ENCODE peak calls at places on chromosome 13, in five cellular contexts. A, C, E, N and Z are unnamed samples.
A peak's percentile ranks its signal among the peaks of the same experiment; 100 is the strongest.

GRCh38 chr13:77056886-77057285 is 29.9 kb upstream of the FBXL3 start:
- DNase-seq in A (no peak), C (no peak), E (no peak), N (no peak), Z (no peak)

GRCh38 chr13:40895207-40895606 is 105.8 kb downstream of the SLC25A15 start:
- DNase-seq in A (no peak), C (no peak), E (no peak), N (no peak), Z (no peak)

GRCh38 chr13:51997641-51998330 is 13.5 kb downstream of the ATP7B start:
- DNase-seq in A (no peak), C (no peak), E (no peak), N (no peak), Z (no peak)

GRCh38 chr13:112102243-112102642 is 35.3 kb downstream of the SOX1 start:
- DNase-seq in A (no peak), C (no peak), E (no peak), N (no peak), Z (no peak)

GRCh38 chr13:34334984-34335661 is 517.2 kb downstream of the RFC3 start:
- DNase-seq in A (no peak), C (no peak), E (no peak), N (no peak), Z (no peak)

GRCh38 chr13:57787058-57787791 is 155.7 kb downstream of the PCDH17 start:
- DNase-seq in A (no peak), C (no peak), E (no peak), N (no peak), Z (no peak)

GRCh38 chr13:52706074-52706473 is 33.5 kb downstream of the CNMD start:
- DNase-seq in A (no peak), C (no peak), E (no peak), N (no peak), Z (no peak)

GRCh38 chr13:100809856-100810255 is 135.3 kb upstream of the TMTC4 start:
- DNase-seq in A (no peak), C (no peak), E (no peak), N (no peak), Z (no peak)

GRCh38 chr13:28185256-28185655 is 46.9 kb downstream of the PAN3 start:
- DNase-seq in A (no peak), C (no peak), E (no peak), N (no peak), Z (no peak)

GRCh38 chr13:110156186-110157065 is 150.5 kb downstream of the COL4A1 start:
- DNase-seq in A (no peak), C (no peak), E (no peak), N (no peak), Z (no peak)

GRCh38 chr13:27918041-27918917 is 1.5 kb upstream of the PDX1 start:
- DNase-seq in A (no peak), C (no peak), E (no peak), N (peak; percentile 46), Z (no peak)

GRCh38 chr13:43805071-43805468 is 18.3 kb upstream of the ENOX1 start:
- DNase-seq in A (no peak), C (no peak), E (no peak), N (no peak), Z (no peak)

GRCh38 chr13:101917475-101917810 is 465.0 kb downstream of the ITGBL1 start:
- DNase-seq in A (no peak), C (no peak), E (no peak), N (no peak), Z (no peak)

GRCh38 chr13:101916108-101916757 is 463.8 kb downstream of the ITGBL1 start:
- DNase-seq in A (peak; percentile 42), C (no peak), E (no peak), N (peak; percentile 56), Z (no peak)

GRCh38 chr13:101917833-101918755 is 465.6 kb downstream of the ITGBL1 start:
- DNase-seq in A (no peak), C (no peak), E (no peak), N (no peak), Z (no peak)

GRCh38 chr13:101915755-101916107 is 463.3 kb downstream of the ITGBL1 start:
- DNase-seq in A (no peak), C (no peak), E (no peak), N (no peak), Z (no peak)

GRCh38 chr13:101916758-101917474 is 464.4 kb downstream of the ITGBL1 start:
- DNase-seq in A (no peak), C (no peak), E (no peak), N (no peak), Z (no peak)
- H3K27ac ChIP-seq in A (no peak overlapping the region), C (no peak overlapping the region), E (no peak overlapping the region), N (no peak overlapping the region), Z (no peak overlapping the region)

GRCh38 chr13:22877421-22877820 is 303.4 kb upstream of the SGCG start:
- DNase-seq in A (no peak), C (no peak), E (no peak), N (no peak), Z (no peak)

GRCh38 chr13:22871248-22871647 is 309.5 kb upstream of the SGCG start:
- DNase-seq in A (no peak), C (no peak), E (no peak), N (no peak), Z (no peak)

GRCh38 chr13:22874839-22875238 is 305.9 kb upstream of the SGCG start:
- DNase-seq in A (no peak), C (no peak), E (no peak), N (no peak), Z (no peak)
- H3K27ac ChIP-seq in A (no peak overlapping the region), C (no peak overlapping the region), E (no peak overlapping the region), N (no peak overlapping the region), Z (no peak overlapping the region)

DNA sequence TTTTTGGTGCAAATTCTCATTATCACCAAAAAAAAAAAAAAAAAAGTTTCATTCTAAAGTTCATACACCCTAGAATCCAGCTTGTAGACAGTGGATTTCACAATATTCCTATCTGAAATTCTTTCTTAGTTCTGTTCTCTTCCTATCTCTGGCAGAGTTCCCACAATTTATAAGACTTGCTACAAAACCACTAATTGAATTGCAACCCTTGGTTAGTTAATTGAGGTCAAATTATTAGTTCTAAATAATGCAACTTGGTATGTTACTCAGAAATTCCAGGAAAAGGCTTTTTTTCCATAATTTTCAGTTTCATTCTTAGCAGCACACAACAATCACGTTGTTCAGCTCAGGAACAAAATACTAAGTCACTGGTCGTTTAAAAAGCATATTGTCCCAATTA is 58.5 kb downstream of the SPATA13 start:
- DNase-seq in A (no peak), C (no peak), E (no peak), N (no peak), Z (no peak)
- H3K27ac ChIP-seq in A (no peak overlapping the region), C (no peak overlapping the region), E (peak overlapping the region; percentile 72), N (no peak overlapping the region), Z (peak overlapping the region; percentile 33)

DNA sequence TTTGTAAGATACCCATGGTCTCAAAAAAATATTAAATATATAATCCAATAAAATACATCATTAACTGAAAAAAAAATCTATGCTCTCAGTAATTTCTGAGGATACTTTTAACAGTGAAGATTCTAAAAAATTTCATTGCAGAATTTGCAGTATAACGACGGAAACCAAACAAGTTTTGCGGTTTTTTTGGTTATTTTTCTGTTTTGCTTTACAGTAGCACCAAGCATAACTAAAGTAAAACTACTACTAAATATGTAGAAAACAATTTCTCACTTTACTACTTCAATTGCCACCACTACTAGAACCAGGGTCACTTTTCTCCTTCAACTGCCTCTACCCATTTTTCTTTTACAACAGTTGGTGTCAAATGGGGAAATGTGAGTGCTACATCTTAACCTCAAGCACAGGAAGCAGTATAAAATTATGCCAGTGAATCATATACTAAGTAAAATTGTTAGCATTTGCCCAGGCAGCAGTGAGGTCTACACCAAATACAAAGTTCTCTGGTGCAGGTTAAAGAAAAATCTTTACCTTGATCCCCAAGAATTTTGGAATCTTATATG is 24.1 kb downstream of the MICU2 start:
- DNase-seq in A (no peak), C (no peak), E (no peak), N (no peak), Z (no peak)
- H3K27ac ChIP-seq in A (no peak overlapping the region), C (no peak overlapping the region), E (no peak overlapping the region), N (no peak overlapping the region), Z (no peak overlapping the region)

DNA sequence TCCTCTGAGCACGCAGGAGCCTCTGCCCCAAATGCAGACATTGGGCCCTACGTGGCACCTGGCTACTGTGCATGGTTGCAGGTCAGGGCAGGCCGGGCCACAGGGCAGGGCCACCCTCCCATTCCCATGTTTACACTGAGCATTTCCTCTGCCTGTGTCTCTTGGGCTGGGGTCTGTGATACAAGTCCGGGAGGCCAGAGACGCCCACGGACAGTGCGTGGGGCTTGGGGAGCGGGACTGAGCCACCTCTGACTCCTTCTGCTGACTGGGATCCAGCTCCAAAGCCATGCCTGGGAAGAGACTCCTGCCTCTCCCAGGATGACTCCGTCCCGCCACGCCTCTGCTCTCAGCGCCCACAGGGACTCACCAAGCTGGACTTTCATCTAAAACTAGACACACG is 18.8 kb downstream of the GAS6 start:
- DNase-seq in A (peak; percentile 43), C (no peak), E (no peak), N (no peak), Z (no peak)
- H3K27ac ChIP-seq in A (no peak overlapping the region), C (no peak overlapping the region), E (no peak overlapping the region), N (no peak overlapping the region), Z (no peak overlapping the region)